ENCODE peak calls at places on chromosomes 7 and 10, in seven cellular contexts. R, F, W, T, D, K and Z are unnamed samples.

GRCh38 chr10:69864321-69864720 is 62.6 kb downstream of the COL13A1 start:
- DNase-seq in R (no peak), F (no peak), W (no peak), T (peak; percentile 68), D (no peak), K (no peak), Z (peak; percentile 66)

GRCh38 chr7:113824117-113824823 is 94.5 kb downstream of the PPP1R3A start:
- DNase-seq in R (no peak), F (no peak), W (no peak), T (no peak), D (no peak), K (no peak), Z (no peak)

GRCh38 chr7:67341153-67341768 is 344.6 kb downstream of the TYW1 start:
- DNase-seq in R (no peak), F (no peak), W (no peak), T (no peak), D (no peak), K (no peak), Z (no peak)

GRCh38 chr7:118657391-118658005 is 433.0 kb downstream of the ANKRD7 start:
- DNase-seq in R (no peak), F (no peak), W (no peak), T (no peak), D (no peak), K (peak; percentile 13), Z (no peak)

GRCh38 chr10:91462423-91462822 is 52.3 kb downstream of the HECTD2 start:
- DNase-seq in R (no peak), F (no peak), W (no peak), T (no peak), D (no peak), K (no peak), Z (no peak)

GRCh38 chr10:80794996-80795395 is 257.3 kb downstream of the SH2D4B start:
- DNase-seq in R (no peak), F (no peak), W (no peak), T (no peak), D (no peak), K (no peak), Z (no peak)

GRCh38 chr7:21611129-21611528 is 68.3 kb downstream of the DNAH11 start:
- DNase-seq in R (no peak), F (no peak), W (no peak), T (no peak), D (no peak), K (no peak), Z (no peak)

GRCh38 chr7:40306596-40306995 is 171.8 kb downstream of the SUGCT start:
- DNase-seq in R (no peak), F (no peak), W (no peak), T (no peak), D (no peak), K (no peak), Z (no peak)

GRCh38 chr10:30432631-30433285 is 1.2 kb upstream of the MAP3K8 start:
- DNase-seq in R (no peak), F (peak; percentile 34), W (no peak), T (no peak), D (no peak), K (no peak), Z (peak; percentile 74)

GRCh38 chr7:51882412-51882811 is 565.8 kb upstream of the COBL start:
- DNase-seq in R (no peak), F (no peak), W (no peak), T (no peak), D (no peak), K (no peak), Z (no peak)

GRCh38 chr7:1693991-1694524 is 24.0 kb downstream of the ELFN1 start:
- DNase-seq in R (peak; percentile 80), F (peak; percentile 36), W (no peak), T (no peak), D (no peak), K (no peak), Z (no peak)

GRCh38 chr7:114426824-114427223 is 12.2 kb downstream of the FOXP2 start:
- DNase-seq in R (no peak), F (no peak), W (no peak), T (no peak), D (no peak), K (no peak), Z (peak; percentile 7)

GRCh38 chr7:27424231-27424630 is 181.6 kb downstream of the EVX1 start:
- DNase-seq in R (no peak), F (no peak), W (no peak), T (no peak), D (no peak), K (no peak), Z (no peak)

GRCh38 chr10:112360308-112361270 is 13.3 kb upstream of the ACSL5 start:
- DNase-seq in R (no peak), F (no peak), W (no peak), T (no peak), D (no peak), K (no peak), Z (no peak)

GRCh38 chr10:91617073-91617580 is 15.7 kb downstream of the PPP1R3C start:
- DNase-seq in R (no peak), F (no peak), W (no peak), T (no peak), D (no peak), K (no peak), Z (no peak)

GRCh38 chr7:105837765-105838241 is 38.6 kb downstream of the ATXN7L1 start:
- DNase-seq in R (no peak), F (no peak), W (no peak), T (no peak), D (peak; percentile 33), K (no peak), Z (no peak)

GRCh38 chr10:31536297-31536696 is 217.3 kb downstream of the ZEB1 start:
- DNase-seq in R (no peak), F (no peak), W (no peak), T (no peak), D (no peak), K (no peak), Z (no peak)

GRCh38 chr7:128906766-128907559 is 3.5 kb downstream of the KCP start:
- DNase-seq in R (peak; percentile 30), F (no peak), W (no peak), T (no peak), D (no peak), K (no peak), Z (no peak)

GRCh38 chr7:98130959-98131358 is 24.3 kb downstream of the LMTK2 start:
- DNase-seq in R (peak; percentile 39), F (no peak), W (no peak), T (no peak), D (no peak), K (no peak), Z (no peak)

GRCh38 chr10:131871673-131872005 is 29.2 kb upstream of the PPP2R2D start:
- DNase-seq in R (no peak), F (no peak), W (no peak), T (no peak), D (no peak), K (no peak), Z (no peak)

GRCh38 chr10:112490543-112490942 is 43.5 kb downstream of the VTI1A start:
- DNase-seq in R (peak; percentile 67), F (no peak), W (peak; percentile 97), T (no peak), D (no peak), K (no peak), Z (peak; percentile 97)

GRCh38 chr10:99396471-99396870 is 34.0 kb downstream of the GOT1 start:
- DNase-seq in R (no peak), F (no peak), W (peak; percentile 26), T (no peak), D (no peak), K (no peak), Z (no peak)

GRCh38 chr7:21169667-21170605 is 257.9 kb upstream of the SP4 start:
- DNase-seq in R (no peak), F (no peak), W (no peak), T (no peak), D (peak; percentile 60), K (no peak), Z (no peak)

GRCh38 chr10:51999089-51999488 is 299.7 kb upstream of the CSTF2T start:
- DNase-seq in R (peak; percentile 12), F (no peak), W (no peak), T (no peak), D (no peak), K (no peak), Z (no peak)

GRCh38 chr7:94067047-94067446 is 62.9 kb upstream of the BET1 start:
- DNase-seq in R (no peak), F (no peak), W (no peak), T (no peak), D (no peak), K (no peak), Z (no peak)

DNA sequence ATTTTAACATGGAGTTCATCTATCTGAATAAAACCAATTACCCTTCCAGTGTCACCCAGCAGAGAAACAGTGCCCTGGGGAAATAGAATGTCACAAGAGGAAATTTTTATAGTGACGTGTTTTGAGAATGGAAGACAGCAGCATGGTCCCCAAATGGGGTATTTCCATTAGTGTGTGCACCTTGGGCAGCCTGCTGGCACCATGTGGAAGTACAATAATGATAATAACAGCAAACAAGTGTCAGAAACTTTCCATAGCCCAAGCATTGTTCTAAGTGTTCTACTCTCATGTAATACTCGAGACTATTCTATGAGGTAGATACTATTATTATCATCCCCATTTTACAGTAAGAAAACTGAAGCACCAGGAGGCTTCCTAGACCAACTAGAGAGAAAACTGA is 2.2 kb upstream of the PDE1C start:
- DNase-seq in R (no peak), F (no peak), W (no peak), T (no peak), D (no peak), K (no peak), Z (no peak)
- TF ChIP-seq CTCF in R (peak; percentile 43), F (no peak), W (no peak), T (no peak), D (no peak), K (no peak), Z (no peak)

DNA sequence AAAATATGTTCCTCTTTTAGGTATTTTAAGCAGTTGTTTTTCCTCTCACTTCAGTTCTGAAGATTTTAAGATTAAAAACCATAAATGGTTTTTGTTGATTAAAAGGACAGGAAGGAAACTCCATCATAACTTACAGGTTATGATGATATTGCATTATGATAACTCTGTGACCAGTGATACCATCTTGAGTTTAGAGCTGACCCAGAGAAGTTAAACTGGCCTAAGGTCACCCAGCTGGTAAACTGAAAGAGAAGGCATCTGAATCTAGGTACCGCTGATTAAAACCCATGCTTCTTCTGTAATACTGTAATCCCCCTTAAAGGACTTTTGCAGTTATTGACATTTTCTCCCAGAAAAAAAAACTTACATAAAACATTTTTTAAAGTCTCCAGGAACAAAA is 29.6 kb downstream of the LOXL4 start:
- DNase-seq in R (no peak), F (no peak), W (no peak), T (no peak), D (no peak), K (no peak), Z (no peak)
- TF ChIP-seq SIN3A in R (no peak), F (no peak), W (no peak), T (no peak), D (no peak), K (no peak), Z (no peak)

DNA sequence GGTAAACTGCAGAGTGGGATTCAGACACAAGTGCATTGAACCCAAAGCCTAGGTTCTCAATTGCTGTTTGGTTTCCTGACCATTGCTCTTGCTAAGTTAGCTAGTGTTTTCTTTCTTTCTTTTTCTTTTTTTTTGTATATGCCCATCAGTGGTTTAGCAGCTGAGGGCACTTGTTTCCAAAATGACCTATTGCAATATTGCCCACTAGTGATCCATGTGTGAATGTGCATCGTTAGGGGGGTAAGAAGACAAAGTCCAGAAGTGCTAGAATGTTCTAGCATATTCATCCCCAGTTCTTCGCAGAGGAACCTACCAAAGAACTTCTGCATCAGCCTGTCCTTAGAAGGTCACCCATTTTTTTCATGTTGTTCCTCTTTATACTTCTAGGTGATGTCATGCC is 252.8 kb upstream of the GPR26 start:
- DNase-seq in R (no peak), F (no peak), W (no peak), T (no peak), D (no peak), K (no peak), Z (no peak)
- TF ChIP-seq CTCF in R (no peak), F (no peak), W (no peak), T (peak; percentile 37), D (no peak), K (peak; percentile 27), Z (no peak)

GRCh38 chr7:139560678-139561077 is 37.2 kb downstream of the CLEC2L start:
- DNase-seq in R (peak; percentile 55), F (peak; percentile 23), W (no peak), T (no peak), D (no peak), K (no peak), Z (no peak)
- TF ChIP-seq SIN3A in R (no peak), F (no peak), W (no peak), T (no peak), D (no peak), K (no peak), Z (no peak)